ENCODE peak calls at places on chromosomes 13 and 19, in nine cellular contexts. W, I, E, Q, Y, A, N, P and O are unnamed samples.

GRCh38 chr19:7644550-7644877 is 7.6 kb downstream of the STXBP2 start:
- DNase-seq in W (no peak), A (no peak), Q (no peak), E (no peak), I (no peak), N (peak), Y (no peak), P (no peak), O (no peak)

GRCh38 chr19:40776364-40776763 is 1.0 kb downstream of the MIA start:
- DNase-seq in Q (no peak), W (no peak), N (no peak), E (no peak), P (no peak), Y (no peak), I (no peak), A (no peak), O (no peak)

GRCh38 chr19:51746731-51747130 is 4.9 kb downstream of the FPR1 start:
- DNase-seq in A (no peak), Y (no peak), W (no peak), N (no peak), E (no peak), P (no peak), Q (no peak), I (no peak), O (no peak)

GRCh38 chr13:73365240-73365639 is 306.4 kb downstream of the KLF5 start:
- DNase-seq in W (no peak), E (no peak), P (peak), N (no peak), I (no peak), Q (no peak), Y (no peak), A (no peak), O (no peak)

GRCh38 chr13:101868585-101869469 is 416.4 kb downstream of the ITGBL1 start:
- DNase-seq in W (no peak), Q (no peak), P (no peak), A (no peak), N (no peak), Y (no peak), E (no peak), I (no peak), O (no peak)

GRCh38 chr19:6100284-6100915 is 9.9 kb downstream of the RFX2 start:
- DNase-seq in N (no peak), A (peak), P (peak), W (no peak), Y (no peak), I (no peak), E (peak), Q (no peak), O (no peak)

GRCh38 chr19:45729774-45730388 is 815 bp downstream of the FBXO46 start:
- DNase-seq in W (peak), I (no peak), N (no peak), E (no peak), Y (no peak), A (no peak), Q (no peak), P (peak), O (no peak)

GRCh38 chr19:49425922-49426592 is 869 bp downstream of the GFY start:
- DNase-seq in W (no peak), Q (peak), P (peak), N (no peak), Y (no peak), A (no peak), E (no peak), I (no peak), O (no peak)

GRCh38 chr19:46514589-46515289 is 19.1 kb upstream of the PNMA8B start:
- DNase-seq in N (no peak), A (no peak), I (no peak), Y (no peak), Q (peak), E (no peak), P (no peak), W (no peak), O (no peak)

GRCh38 chr19:4537953-4538600 is 1.8 kb downstream of the LRG1 start:
- DNase-seq in A (no peak), W (no peak), Q (peak), N (peak), P (no peak), I (no peak), Y (no peak), E (no peak), O (no peak)

GRCh38 chr19:47228168-47228936 is 2.6 kb downstream of the BBC3 start:
- DNase-seq in E (peak), A (no peak), I (peak), Q (peak), W (no peak), Y (no peak), N (peak), P (peak), O (peak)

GRCh38 chr19:50490991-50491472 is 14.4 kb upstream of the GARIN5A start:
- DNase-seq in E (no peak), W (no peak), I (no peak), Y (no peak), N (no peak), Q (no peak), P (peak), A (no peak), O (no peak)